ENCODE peak calls at places on chromosomes 5 and 9, in five cellular contexts. T is sigmoid colon, L is HCT116, Z is prostate gland, O is transverse colon. N is an unnamed sample.

GRCh38 chr5:78587775-78588291 is 60.7 kb downstream of the LHFPL2 start:
- DNase-seq in L (no peak), O (no peak), T (no peak), Z (no peak), N (no peak)

GRCh38 chr9:114908104-114908621 is 22.2 kb downstream of the TNFSF8 start:
- DNase-seq in O (no peak), Z (peak; percentile 91), T (no peak), L (peak; percentile 38), N (peak; percentile 63)

GRCh38 chr9:127697575-127697974 is 9.2 kb upstream of the CFAP157 start:
- DNase-seq in Z (no peak), O (no peak), L (no peak), T (no peak), N (no peak)

GRCh38 chr5:73911761-73912393 is 285.9 kb downstream of the ARHGEF28 start:
- DNase-seq in Z (no peak), T (no peak), L (no peak), O (no peak), N (no peak)

GRCh38 chr5:139492700-139493192 is 10.2 kb upstream of the STING1 start:
- DNase-seq in L (no peak), Z (no peak), T (no peak), O (no peak), N (no peak)

GRCh38 chr5:26569241-26569928 is 469.0 kb downstream of the CDH9 start:
- DNase-seq in O (no peak), L (no peak), T (no peak), Z (no peak), N (no peak)

GRCh38 chr9:130042406-130042930 is 521 bp downstream of the FNBP1 start:
- DNase-seq in O (peak; percentile 33), T (peak; percentile 70), L (no peak), Z (no peak), N (no peak)

GRCh38 chr5:168136340-168136739 is 155.1 kb upstream of the WWC1 start:
- DNase-seq in T (no peak), Z (no peak), O (peak; percentile 32), L (no peak), N (no peak)

GRCh38 chr5:64166201-64166959 is 737 bp downstream of the RNF180 start:
- DNase-seq in O (no peak), L (no peak), Z (peak; percentile 9), T (peak; percentile 62), N (no peak)

GRCh38 chr5:106875591-106876297 is 795.0 kb downstream of the EFNA5 start:
- DNase-seq in O (no peak), L (peak; percentile 35), Z (no peak), T (no peak), N (no peak)

GRCh38 chr5:134240421-134240962 is 14.6 kb upstream of the PPP2CA start:
- DNase-seq in Z (peak; percentile 40), O (no peak), T (no peak), L (no peak), N (no peak)

GRCh38 chr9:98192503-98193335 is at the start of gene CORO2A:
- DNase-seq in O (peak; percentile 89), L (peak; percentile 33), Z (peak; percentile 79), T (peak; percentile 75), N (peak; percentile 40)

GRCh38 chr5:14946813-14947640 is 75.4 kb upstream of the ANKH start:
- DNase-seq in L (peak; percentile 37), Z (peak; percentile 33), O (peak; percentile 21), T (no peak), N (no peak)

GRCh38 chr5:178123987-178124925 is 6.6 kb upstream of the RMND5B start:
- DNase-seq in O (peak; percentile 27), L (no peak), T (no peak), Z (peak; percentile 73), N (peak; percentile 98)

GRCh38 chr9:13823021-13823420 is 490.9 kb downstream of the NFIB start:
- DNase-seq in Z (no peak), T (no peak), L (no peak), O (no peak), N (no peak)

GRCh38 chr5:116834796-116835515 is 260.3 kb upstream of the SEMA6A start:
- DNase-seq in O (no peak), T (no peak), Z (no peak), L (no peak), N (no peak)

DNA sequence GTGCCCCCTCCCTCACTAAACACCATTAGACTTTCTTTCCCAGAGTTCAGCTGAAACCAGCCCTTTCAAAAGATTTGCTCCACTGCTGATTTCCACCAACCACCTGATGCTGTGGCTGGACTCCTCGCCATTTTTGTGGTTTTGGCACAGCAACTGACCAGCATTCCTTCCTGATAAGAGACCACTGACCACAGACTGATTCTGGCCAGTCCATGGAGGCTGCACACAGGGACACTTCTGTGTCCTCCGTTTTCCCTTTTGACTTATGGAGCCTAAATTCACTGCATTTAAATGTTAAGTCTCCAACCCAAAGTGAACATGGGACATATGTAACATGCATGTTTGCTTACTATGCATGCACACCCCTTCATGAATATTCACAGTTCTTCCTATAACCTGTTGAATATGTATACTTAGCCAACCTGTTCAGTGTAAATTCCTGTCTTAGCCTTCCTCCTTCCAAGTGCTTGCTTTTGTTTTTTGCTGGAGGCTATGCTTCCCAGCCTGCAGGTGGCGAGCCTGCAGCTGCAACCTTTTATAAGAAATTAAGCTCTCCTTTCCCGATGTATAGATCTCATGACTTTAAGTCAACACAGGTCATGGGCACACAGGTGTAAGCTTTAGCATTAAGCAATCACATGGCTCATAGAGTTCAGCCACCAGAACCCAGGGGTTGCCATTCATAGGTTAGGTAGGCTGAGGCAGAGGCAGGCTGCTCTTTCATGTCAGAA is 78.7 kb downstream of the ACTL7B start:
- DNase-seq in Z (no peak), O (no peak), T (no peak), L (no peak), N (no peak)
- TF ChIP-seq CTCF in Z (no peak), O (no peak), T (no peak), L (peak; percentile 52), N (no peak)

GRCh38 chr5:54702470-54702869 is 184.9 kb downstream of the SNX18 start:
- DNase-seq in O (no peak), L (no peak), T (no peak), Z (no peak), N (no peak)

GRCh38 chr5:54704825-54705224 is 187.3 kb downstream of the SNX18 start:
- DNase-seq in O (no peak), L (no peak), T (no peak), Z (no peak), N (no peak)

GRCh38 chr5:54703568-54704255 is 186.2 kb downstream of the SNX18 start:
- DNase-seq in T (no peak), L (no peak), Z (no peak), O (no peak), N (no peak)

GRCh38 chr5:54704341-54704740 is 186.8 kb downstream of the SNX18 start:
- DNase-seq in Z (no peak), O (no peak), T (no peak), L (no peak), N (no peak)

DNA sequence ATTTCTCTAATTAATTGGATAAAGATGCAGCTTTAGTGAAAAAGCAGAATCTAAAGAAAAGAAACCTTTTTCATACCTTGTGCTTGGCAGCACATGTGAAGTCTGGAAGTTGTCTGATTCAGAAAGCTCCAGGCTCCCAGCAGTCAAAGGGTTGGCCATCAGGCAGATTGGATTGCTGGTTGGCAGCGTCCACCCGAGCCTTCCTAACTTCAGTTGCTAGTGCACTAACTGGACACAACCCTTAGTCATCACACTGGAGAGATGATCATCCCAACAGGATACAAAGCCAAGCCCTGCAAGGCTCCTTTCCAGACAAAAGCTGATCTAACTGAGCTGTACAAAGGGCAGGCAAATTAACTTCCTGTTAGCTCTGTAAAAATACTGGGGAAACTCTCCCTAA is 185.5 kb downstream of the SNX18 start:
- DNase-seq in T (peak; percentile 73), O (no peak), L (no peak), Z (no peak), N (peak; percentile 45)
- H3K4me3 ChIP-seq in T (no peak overlapping the region), O (no peak overlapping the region), L (no peak overlapping the region), Z (no peak overlapping the region), N (no peak overlapping the region)

GRCh38 chr9:111726949-111727348 is 65.5 kb downstream of the GNG10 start:
- DNase-seq in O (no peak), L (no peak), Z (no peak), T (no peak), N (no peak)

GRCh38 chr9:111731916-111732315 is 62.8 kb downstream of the SHOC1 start:
- DNase-seq in T (no peak), Z (no peak), O (no peak), L (no peak), N (no peak)

GRCh38 chr9:111728143-111728542 is 66.6 kb downstream of the SHOC1 start:
- DNase-seq in L (peak; percentile 50), Z (no peak), O (no peak), T (no peak), N (no peak)

GRCh38 chr9:111730937-111731567 is 63.7 kb downstream of the SHOC1 start:
- DNase-seq in L (no peak), O (no peak), T (no peak), Z (no peak), N (no peak)

DNA sequence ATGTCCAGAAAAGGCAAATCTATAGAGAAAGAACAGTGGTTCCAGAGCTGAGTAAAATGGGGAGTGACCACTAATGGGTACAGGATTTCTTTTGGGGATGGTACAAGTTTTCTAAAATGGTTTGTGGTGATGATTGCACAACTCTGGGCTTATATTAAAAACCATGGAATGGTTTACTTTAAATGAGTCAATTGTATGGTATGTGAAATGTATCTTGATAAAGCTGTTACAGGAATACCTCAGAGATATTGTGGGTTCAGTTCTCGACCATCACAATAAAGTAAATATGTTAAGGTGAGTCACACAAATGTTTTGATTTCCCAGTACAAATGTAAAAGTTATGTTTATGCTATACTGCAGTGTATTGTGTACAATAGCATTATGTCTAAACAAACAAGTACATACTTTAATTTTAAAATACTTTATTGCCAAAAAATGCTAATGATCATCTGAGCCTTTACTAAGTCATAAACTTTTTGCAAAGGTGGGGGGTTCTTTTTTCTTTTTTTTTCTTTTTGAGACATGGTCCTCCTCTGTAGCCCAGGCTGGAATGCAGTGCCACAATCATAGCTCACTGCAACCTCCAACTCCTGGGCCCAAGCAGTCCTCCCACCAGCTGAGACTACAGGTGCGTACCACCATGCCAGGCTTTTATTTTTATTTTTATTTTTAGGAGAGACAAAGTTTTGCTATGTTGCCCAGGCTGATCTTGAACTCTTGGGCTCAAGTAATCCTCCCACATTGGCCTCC is 65.9 kb downstream of the SHOC1 start:
- DNase-seq in L (peak; percentile 87), Z (no peak), T (no peak), O (no peak), N (no peak)
- TF ChIP-seq POLR2AphosphoS5 in L (peak; percentile 21), Z (no peak), T (no peak), O (no peak), N (no peak)

DNA sequence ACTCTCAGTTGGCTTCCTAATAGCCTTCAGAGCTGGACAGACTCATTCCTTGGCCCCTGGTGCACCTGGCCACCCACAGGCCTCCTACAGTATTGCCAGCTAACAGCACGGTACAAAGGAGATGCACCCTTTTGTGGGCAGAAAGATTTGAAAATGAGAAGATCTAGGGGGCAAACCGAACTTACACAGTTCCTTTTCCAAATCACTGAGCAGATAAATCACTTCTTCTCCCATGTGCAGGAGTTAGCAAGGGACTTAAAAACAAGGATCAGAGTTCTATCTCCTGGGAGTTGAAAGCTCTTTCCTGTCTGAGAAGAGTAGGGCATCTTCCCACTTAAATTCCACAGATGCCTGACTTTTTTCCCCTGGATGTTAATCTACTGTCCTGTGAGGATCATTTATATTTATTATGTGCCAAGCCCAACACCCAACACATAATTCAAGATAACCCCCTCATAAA is 207.4 kb upstream of the DAPK1 start:
- DNase-seq in Z (no peak), L (no peak), T (no peak), O (no peak), N (no peak)
- TF ChIP-seq CTCF in Z (no peak), L (peak; percentile 39), T (no peak), O (no peak), N (no peak)

N was measured in breast epithelium.